ENCODE peak calls at places on chromosomes 4 and X, in four cellular contexts. M is endothelial cell, R is transverse colon, D is mammary epithelial cell. V is an unnamed sample.
A peak's percentile ranks its signal among the peaks of the same experiment; 100 is the strongest.

GRCh38 chr4:53532521-53532920 is 58.8 kb downstream of the LNX1 start:
- DNase-seq in D (no peak), R (no peak), M (no peak), V (no peak)

GRCh38 chrX:107716045-107716684 is 59.4 kb downstream of the TSC22D3 start:
- DNase-seq in M (peak; percentile 33), D (peak; percentile 19), R (peak; percentile 28), V (no peak)

GRCh38 chr4:152731997-152732396 is 47.5 kb downstream of the TIGD4 start:
- DNase-seq in D (no peak), R (no peak), M (no peak), V (no peak)

GRCh38 chr4:47774078-47774477 is 63.8 kb downstream of the CORIN start:
- DNase-seq in R (no peak), M (no peak), D (no peak), V (no peak)

GRCh38 chrX:124475358-124475757 is 129.0 kb downstream of the SH2D1A start:
- DNase-seq in R (no peak), D (no peak), M (no peak), V (no peak)

GRCh38 chrX:150212672-150213480 is 150.2 kb upstream of the MAMLD1 start:
- DNase-seq in M (peak; percentile 3), D (no peak), R (no peak), V (no peak)

GRCh38 chr4:89719536-89719935 is 117.4 kb downstream of the SNCA start:
- DNase-seq in M (no peak), D (no peak), R (no peak), V (no peak)

GRCh38 chr4:73127839-73128448 is 58.4 kb upstream of the COX18 start:
- DNase-seq in R (no peak), D (no peak), M (no peak), V (no peak)

GRCh38 chrX:30504309-30504708 is 73.3 kb downstream of the TASL start:
- DNase-seq in R (no peak), D (peak; percentile 8), M (no peak), V (no peak)

GRCh38 chrX:133676344-133677122 is 261.2 kb upstream of the GPC4 start:
- DNase-seq in D (no peak), M (no peak), R (peak; percentile 65), V (peak; percentile 48)

GRCh38 chr4:145097331-145097820 is 620 bp downstream of the ANAPC10 start:
- DNase-seq in M (no peak), D (no peak), R (no peak), V (no peak)

GRCh38 chrX:10769696-10770619 is 149.6 kb upstream of the MID1 start:
- DNase-seq in R (no peak), D (no peak), M (no peak), V (peak; percentile 20)

GRCh38 chr4:169492436-169493163 is 119.8 kb downstream of the NEK1 start:
- DNase-seq in D (peak; percentile 21), R (peak; percentile 16), M (peak; percentile 32), V (peak; percentile 11)

GRCh38 chrX:140733766-140734342 is 24.3 kb downstream of the LINC00632 start:
- DNase-seq in R (no peak), D (peak; percentile 25), M (peak; percentile 17), V (peak; percentile 3)

GRCh38 chr4:13546855-13547562 is 2.7 kb upstream of the NKX3-2 start:
- DNase-seq in R (peak; percentile 44), D (no peak), M (peak; percentile 66), V (no peak)

GRCh38 chr4:165207431-165208321 is at the start of gene KLHL2:
- DNase-seq in M (peak; percentile 71), R (peak; percentile 85), D (peak; percentile 59), V (peak; percentile 81)

GRCh38 chrX:86137071-86137470 is 11.2 kb upstream of the DACH2 start:
- DNase-seq in R (no peak), M (no peak), D (peak; percentile 50), V (no peak)

GRCh38 chr4:171846232-171846631 is 33.0 kb downstream of the GALNTL6 start:
- DNase-seq in R (peak; percentile 50), M (peak; percentile 82), D (peak; percentile 11), V (no peak)

DNA sequence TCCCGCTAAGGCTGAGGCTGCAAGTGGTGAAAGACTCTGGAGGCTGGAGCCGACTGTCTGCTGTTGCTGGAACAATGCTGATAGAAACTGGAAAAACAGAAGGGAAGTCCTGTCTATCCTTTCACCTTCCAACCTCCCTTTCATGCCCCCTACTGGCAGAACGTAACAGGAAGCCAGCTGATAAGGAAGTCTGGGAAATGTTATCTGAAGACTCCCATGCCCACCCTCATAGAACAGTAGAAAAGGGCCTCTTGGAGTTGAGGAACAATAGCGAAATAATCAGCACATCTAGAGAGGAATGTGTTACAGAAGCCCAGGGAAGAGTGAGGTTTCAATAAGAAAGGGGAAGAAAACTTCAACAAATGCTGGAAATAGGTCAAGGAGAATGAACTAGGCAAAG is 117.1 kb upstream of the DKK2 start:
- DNase-seq in D (no peak), M (peak; percentile 80), R (peak; percentile 29), V (no peak)
- TF ChIP-seq CTCF in D (peak; percentile 41), M (peak; percentile 66), R (peak; percentile 32), V (peak; percentile 23)

GRCh38 chr4:118014831-118015230 is 19.5 kb upstream of the NDST3 start:
- DNase-seq in M (no peak), D (no peak), R (no peak), V (no peak)

DNA sequence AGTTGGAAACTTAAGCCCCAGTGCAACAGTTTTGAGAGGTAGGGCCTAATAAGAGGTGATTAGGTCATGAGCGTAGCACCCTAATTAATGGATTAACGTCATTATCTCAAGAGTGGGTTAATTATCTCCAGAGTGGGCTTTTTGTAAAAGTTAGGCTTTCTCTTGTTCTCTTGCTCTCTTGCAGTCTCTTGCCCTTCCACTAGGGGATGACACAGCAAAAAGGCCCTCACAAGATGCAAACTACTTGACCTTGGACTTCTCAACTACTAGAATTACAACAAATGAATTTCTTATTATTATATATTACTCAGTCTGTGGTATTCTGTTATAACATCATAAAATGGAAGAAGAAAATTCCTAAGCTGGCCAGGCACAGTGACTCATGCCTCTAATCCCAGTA is 22.1 kb upstream of the NDST3 start:
- DNase-seq in M (no peak), R (no peak), D (no peak), V (no peak)
- TF ChIP-seq CTCF in M (peak; percentile 42), R (no peak), D (peak; percentile 37), V (no peak)

GRCh38 chr4:119977546-119977945 is 89.1 kb downstream of the MAD2L1 start:
- DNase-seq in R (no peak), M (no peak), D (no peak), V (no peak)

GRCh38 chr4:119971763-119972162 is 94.9 kb downstream of the MAD2L1 start:
- DNase-seq in M (no peak), R (no peak), D (no peak), V (no peak)

GRCh38 chr4:119977135-119977534 is 89.5 kb downstream of the MAD2L1 start:
- DNase-seq in D (no peak), M (no peak), R (no peak), V (no peak)
- TF ChIP-seq CTCF in D (no peak), M (no peak), R (no peak), V (no peak)

DNA sequence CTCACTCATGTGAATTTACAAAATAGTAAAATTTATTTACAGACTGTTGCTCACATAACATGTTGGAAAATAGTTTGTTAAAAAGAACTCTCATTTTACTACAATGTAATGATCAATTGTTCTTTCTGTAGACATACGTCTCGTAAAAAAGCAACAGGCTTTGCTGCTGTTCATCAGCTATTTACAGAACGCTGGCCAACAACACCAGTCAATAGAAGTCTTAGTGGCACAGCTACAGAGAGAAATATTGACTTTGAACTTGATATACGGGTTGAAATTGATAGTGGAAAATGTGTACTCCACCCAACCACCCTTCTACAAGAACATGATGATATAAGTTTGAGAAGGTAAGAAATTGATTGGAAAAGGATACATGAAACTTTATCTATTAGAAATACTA is 47.6 kb upstream of the ADAD1 start:
- DNase-seq in R (no peak), D (no peak), M (no peak), V (no peak)
- TF ChIP-seq CTCF in R (no peak), D (no peak), M (no peak), V (no peak)

GRCh38 chr4:21474195-21474594 is 474.4 kb downstream of the KCNIP4 start:
- DNase-seq in R (no peak), D (no peak), M (no peak), V (no peak)
- TF ChIP-seq CTCF in R (no peak), D (no peak), M (no peak), V (no peak)

DNA sequence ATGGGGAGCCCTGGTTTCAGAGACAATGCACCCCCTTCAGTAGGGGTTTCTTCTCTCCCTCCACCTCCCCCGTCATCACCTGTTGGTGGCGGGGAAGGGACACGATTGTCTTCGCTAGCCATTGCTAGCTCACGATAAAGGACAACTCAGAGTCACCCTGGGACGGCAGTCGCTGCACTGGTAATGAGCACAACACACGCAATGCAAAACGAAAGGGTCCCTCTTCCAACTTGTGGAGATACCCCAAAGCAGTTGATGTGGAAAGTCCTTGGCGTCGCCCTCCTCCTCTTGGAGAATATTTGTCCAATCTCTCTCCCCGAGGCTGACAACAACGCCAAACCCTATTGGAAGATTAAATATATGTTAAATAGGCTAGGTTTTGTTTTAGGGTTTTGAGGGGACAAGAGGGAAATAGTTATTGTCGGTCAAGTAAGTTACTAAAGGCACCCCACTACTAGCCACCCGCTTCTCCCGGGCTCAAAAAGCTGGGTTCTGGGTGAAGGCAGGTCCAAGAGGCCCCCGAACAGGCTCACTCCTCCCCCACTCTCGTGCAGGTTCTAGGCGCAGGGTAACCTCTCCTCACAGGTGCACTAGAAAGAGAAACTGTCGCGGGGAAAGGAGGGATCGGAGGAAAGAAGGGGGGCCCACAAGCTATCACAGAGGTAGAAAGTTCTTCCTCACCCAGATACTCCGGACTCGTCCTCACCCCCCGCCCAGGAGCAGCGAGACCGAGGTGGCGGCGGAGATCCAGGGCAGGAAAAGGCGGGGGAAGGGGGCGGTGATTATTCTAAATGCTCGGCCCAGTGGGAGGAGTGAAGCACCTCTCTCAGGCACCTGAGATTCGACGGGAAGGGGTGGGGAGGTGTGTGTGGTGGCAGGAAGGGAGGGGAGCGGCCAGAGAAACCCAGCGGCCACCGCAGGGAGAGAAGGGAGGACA is at the start of gene LRBA:
- DNase-seq in D (peak; percentile 89), R (peak; percentile 91), M (peak; percentile 69), V (peak; percentile 91)
- TF ChIP-seq CTCF in D (no peak), R (no peak), M (no peak), V (no peak)

GRCh38 chr4:106502106-106502699 is 133.6 kb upstream of the GIMD1 start:
- DNase-seq in M (peak; percentile 73), D (peak; percentile 52), R (peak; percentile 41), V (peak; percentile 56)
- TF ChIP-seq CTCF in M (peak; percentile 55), D (peak; percentile 87), R (peak; percentile 48), V (no peak)

GRCh38 chr4:113684534-113685091 is 76.9 kb downstream of the CAMK2D start:
- DNase-seq in M (no peak), R (peak; percentile 63), D (no peak), V (peak; percentile 66)
- TF ChIP-seq CTCF in M (no peak), R (peak; percentile 29), D (peak; percentile 26), V (peak; percentile 60)

GRCh38 chr4:7662507-7662846 is 227.7 kb upstream of the PSAPL1 start:
- DNase-seq in R (no peak), D (no peak), M (no peak), V (no peak)
- TF ChIP-seq CTCF in R (no peak), D (no peak), M (no peak), V (no peak)